ENCODE peak calls at places on chromosomes 6 and 20, in five cellular contexts. O is tibial artery, U is foreskin fibroblast, W is pancreas, X is AG10803. Y is an unnamed sample.

GRCh38 chr6:154536922-154537449 is 26.5 kb upstream of the CNKSR3 start:
- DNase-seq in O (no peak), U (no peak), W (no peak), X (no peak), Y (no peak)

GRCh38 chr6:75376347-75377024 is 91.9 kb upstream of the TMEM30A start:
- DNase-seq in O (no peak), U (no peak), W (no peak), X (no peak), Y (no peak)

GRCh38 chr6:147015674-147016073 is 188.5 kb upstream of the STXBP5 start:
- DNase-seq in O (no peak), U (no peak), W (no peak), X (no peak), Y (no peak)

GRCh38 chr20:57835462-57836455 is 125.9 kb upstream of the PMEPA1 start:
- DNase-seq in O (peak; percentile 33), U (no peak), W (no peak), X (no peak), Y (no peak)

GRCh38 chr6:38445321-38445720 is 194.4 kb downstream of the BTBD9 start:
- DNase-seq in O (no peak), U (no peak), W (no peak), X (no peak), Y (no peak)

GRCh38 chr6:167678102-167679101 is 148.3 kb upstream of the AFDN start:
- DNase-seq in O (no peak), U (no peak), W (peak; percentile 42), X (no peak), Y (no peak)

GRCh38 chr20:1684872-1685271 is 27.3 kb upstream of the SIRPG start:
- DNase-seq in O (no peak), U (no peak), W (no peak), X (no peak), Y (no peak)

GRCh38 chr20:25491446-25492038 is 84.1 kb downstream of the GINS1 start:
- DNase-seq in O (no peak), U (no peak), W (no peak), X (no peak), Y (no peak)

GRCh38 chr20:53100476-53100911 is 128.3 kb downstream of the TSHZ2 start:
- DNase-seq in O (no peak), U (no peak), W (no peak), X (peak; percentile 57), Y (no peak)

GRCh38 chr6:99002826-99003225 is 55.1 kb upstream of the FBXL4 start:
- DNase-seq in O (no peak), U (no peak), W (no peak), X (no peak), Y (no peak)

GRCh38 chr6:169177516-169178196 is 76.0 kb downstream of the THBS2 start:
- DNase-seq in O (peak; percentile 17), U (no peak), W (no peak), X (peak; percentile 87), Y (no peak)
- TF ChIP-seq CTCF in O (no peak), U (peak; percentile 18), W (no peak), X (peak; percentile 50), Y (no peak)

DNA sequence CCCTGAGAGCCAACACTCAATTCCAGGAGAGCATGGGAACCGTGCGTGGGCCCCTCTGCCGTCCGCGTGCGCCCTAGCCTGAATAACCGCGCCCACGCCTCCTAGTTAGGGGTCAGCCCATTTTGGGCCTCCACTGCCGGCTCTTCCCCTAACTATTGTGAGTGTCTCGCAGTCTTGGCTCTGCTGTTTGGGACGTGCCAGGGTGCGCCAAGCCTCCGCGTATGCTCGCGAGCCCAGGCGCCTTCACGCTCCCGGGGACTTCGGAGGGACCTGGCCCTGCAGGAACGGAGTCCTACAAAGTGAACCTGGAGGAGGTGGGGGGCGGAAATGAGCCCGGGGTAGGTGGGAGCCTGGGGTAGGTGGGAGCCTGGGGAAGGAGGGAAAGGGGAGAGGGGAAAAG is 813 bp upstream of the GCM2 start:
- DNase-seq in O (no peak), U (no peak), W (no peak), X (no peak), Y (no peak)
- H3K4me3 ChIP-seq in O (no peak overlapping the region), U (no peak overlapping the region), W (no peak overlapping the region), X (no peak overlapping the region), Y (no peak overlapping the region)

GRCh38 chr6:47737406-47737805 is 39.0 kb downstream of the ADGRF4 start:
- DNase-seq in O (no peak), U (no peak), W (no peak), X (no peak), Y (no peak)

GRCh38 chr6:47734826-47735481 is 36.6 kb downstream of the ADGRF4 start:
- DNase-seq in O (no peak), U (no peak), W (no peak), X (no peak), Y (no peak)

GRCh38 chr6:47729457-47729856 is 31.1 kb downstream of the ADGRF4 start:
- DNase-seq in O (no peak), U (no peak), W (no peak), X (no peak), Y (no peak)

GRCh38 chr6:47736083-47736700 is 37.8 kb downstream of the ADGRF4 start:
- DNase-seq in O (no peak), U (no peak), W (no peak), X (no peak), Y (no peak)

DNA sequence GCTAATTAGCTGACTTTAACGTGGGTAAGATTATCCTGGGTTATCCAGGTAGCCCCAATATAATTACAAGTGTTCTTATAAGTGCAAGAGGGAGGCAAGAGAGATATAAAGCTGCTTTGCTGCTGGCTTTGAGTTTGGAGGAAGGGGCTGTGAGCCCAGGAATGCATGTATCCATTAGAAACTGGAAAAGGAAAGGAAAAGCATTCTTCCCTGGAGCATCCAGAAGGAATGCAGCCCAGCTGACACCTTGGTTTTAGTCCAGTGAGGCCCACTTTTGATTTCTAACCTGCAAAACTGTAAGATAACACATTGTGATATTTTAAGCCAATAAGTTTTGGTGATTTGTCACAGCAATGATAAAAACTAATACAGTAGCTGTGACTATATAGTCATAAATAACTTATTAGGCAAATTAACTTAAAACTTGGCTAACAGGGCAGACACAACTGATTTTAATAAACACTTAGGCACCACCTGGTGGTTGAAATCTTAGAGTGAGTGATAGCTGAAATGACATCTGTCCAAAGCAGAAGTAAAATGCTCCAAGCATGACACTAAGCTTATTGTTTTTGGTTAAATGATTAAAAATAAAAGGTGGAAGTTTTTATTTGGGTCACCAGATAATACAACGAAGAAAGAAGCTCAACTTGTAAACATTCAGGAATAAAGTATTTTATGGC is 35.6 kb downstream of the ADGRF4 start:
- DNase-seq in O (no peak), U (no peak), W (no peak), X (peak; percentile 16), Y (no peak)
- TF ChIP-seq CTCF in O (no peak), U (no peak), W (peak; percentile 17), X (peak; percentile 25), Y (no peak)

GRCh38 chr20:4226330-4227084 is 211.1 kb upstream of the RNF24 start:
- DNase-seq in O (no peak), U (no peak), W (no peak), X (no peak), Y (no peak)
- H3K4me3 ChIP-seq in O (no peak overlapping the region), U (no peak overlapping the region), W (no peak overlapping the region), X (no peak overlapping the region), Y (no peak overlapping the region)

GRCh38 chr20:46021361-46022359 is 7.4 kb upstream of the SLC12A5 start:
- DNase-seq in O (no peak), U (no peak), W (peak; percentile 34), X (no peak), Y (no peak)
- TF ChIP-seq CTCF in O (no peak), U (no peak), W (no peak), X (no peak), Y (no peak)

Y was measured in thoracic aorta.